ENCODE peak calls at places on chromosomes 11 and 22, in seven cellular contexts. I is pulmonary artery endothelial cell, L is neuronal stem cell, G is T-cell, Z is substantia nigra, E is GM18507, J is GDM1. M is an unnamed sample.

GRCh38 chr11:125995313-125995712 is 49.5 kb downstream of the VSIG10L2 start:
- DNase-seq in I (no peak), L (no peak), G (no peak), Z (no peak), E (no peak), J (no peak), M (no peak)

GRCh38 chr11:69911310-69912160 is 92.3 kb upstream of the FGF3 start:
- DNase-seq in I (no peak), L (no peak), G (no peak), Z (no peak), E (no peak), J (no peak), M (no peak)

GRCh38 chr22:44599084-44599483 is 101.1 kb upstream of the RTL6 start:
- DNase-seq in I (no peak), L (no peak), G (no peak), Z (no peak), E (no peak), J (no peak), M (no peak)

GRCh38 chr11:69654660-69655478 is 13.9 kb downstream of the CCND1 start:
- DNase-seq in I (no peak), L (no peak), G (no peak), Z (no peak), E (no peak), J (no peak), M (no peak)

GRCh38 chr11:105296806-105297205 is 157.2 kb upstream of the CARD18 start:
- DNase-seq in I (no peak), L (no peak), G (no peak), Z (no peak), E (no peak), J (no peak), M (no peak)

GRCh38 chr11:64347171-64347867 is 7.3 kb downstream of the CCDC88B start:
- DNase-seq in I (no peak), L (no peak), G (no peak), Z (no peak), E (no peak), J (no peak), M (no peak)

GRCh38 chr22:39135092-39135896 is 17.2 kb downstream of the CBX7 start:
- DNase-seq in I (no peak), L (no peak), G (peak; percentile 18), Z (no peak), E (no peak), J (no peak), M (peak; percentile 10)

GRCh38 chr22:47608421-47608820 is 846.0 kb downstream of the TBC1D22A start:
- DNase-seq in I (no peak), L (no peak), G (no peak), Z (no peak), E (no peak), J (no peak), M (no peak)

GRCh38 chr11:64769283-64769682 is 9.1 kb downstream of the SF1 start:
- DNase-seq in I (no peak), L (no peak), G (no peak), Z (no peak), E (no peak), J (no peak), M (no peak)

GRCh38 chr22:33210129-33210784 is 152.1 kb upstream of the SYN3 start:
- DNase-seq in I (no peak), L (peak; percentile 47), G (no peak), Z (no peak), E (peak; percentile 59), J (no peak), M (no peak)

GRCh38 chr11:7351228-7351627 is 99.5 kb downstream of the SYT9 start:
- DNase-seq in I (no peak), L (no peak), G (no peak), Z (no peak), E (no peak), J (no peak), M (no peak)

GRCh38 chr22:43825651-43826050 is 13.5 kb upstream of the EFCAB6 start:
- DNase-seq in I (no peak), L (no peak), G (no peak), Z (no peak), E (no peak), J (no peak), M (no peak)